ENCODE peak calls at places on chromosomes 3 and 15, in nine cellular contexts. One of them, this sample, is unnamed.

GRCh38 chr3:128458746-128459450 is 7.8 kb downstream of the DNAJB8 start:
- DNase-seq in spleen: no peak
- DNase-seq in iPS DF 6.9: no peak
- DNase-seq in mesendoderm: no peak
- DNase-seq in sigmoid colon: no peak
- DNase-seq in colonic mucosa: no peak
- DNase-seq in fibroblast of lung: no peak
- DNase-seq in stomach: no peak
- DNase-seq in cardiac muscle cell: no peak
- DNase-seq in this sample: no peak

GRCh38 chr15:95032181-95032580 is 800.8 kb downstream of the MCTP2 start:
- DNase-seq in spleen: no peak
- DNase-seq in iPS DF 6.9: no peak
- DNase-seq in mesendoderm: no peak
- DNase-seq in sigmoid colon: no peak
- DNase-seq in colonic mucosa: no peak
- DNase-seq in fibroblast of lung: peak
- DNase-seq in stomach: no peak
- DNase-seq in cardiac muscle cell: no peak
- DNase-seq in this sample: no peak

GRCh38 chr3:46542801-46543201 is 23.3 kb downstream of the LRRC2 start:
- DNase-seq in spleen: no peak
- DNase-seq in iPS DF 6.9: no peak
- DNase-seq in mesendoderm: no peak
- DNase-seq in sigmoid colon: no peak
- DNase-seq in colonic mucosa: no peak
- DNase-seq in fibroblast of lung: peak
- DNase-seq in stomach: no peak
- DNase-seq in cardiac muscle cell: no peak
- DNase-seq in this sample: no peak

GRCh38 chr15:79943820-79944219 is 27.2 kb downstream of the BCL2A1 start:
- DNase-seq in spleen: no peak
- DNase-seq in iPS DF 6.9: no peak
- DNase-seq in mesendoderm: no peak
- DNase-seq in sigmoid colon: no peak
- DNase-seq in colonic mucosa: no peak
- DNase-seq in fibroblast of lung: peak
- DNase-seq in stomach: no peak
- DNase-seq in cardiac muscle cell: peak
- DNase-seq in this sample: peak

GRCh38 chr3:58532794-58533220 is 4.2 kb downstream of the ACOX2 start:
- DNase-seq in spleen: peak
- DNase-seq in iPS DF 6.9: peak
- DNase-seq in mesendoderm: peak
- DNase-seq in sigmoid colon: peak
- DNase-seq in colonic mucosa: peak
- DNase-seq in fibroblast of lung: peak
- DNase-seq in stomach: peak
- DNase-seq in cardiac muscle cell: peak
- DNase-seq in this sample: peak

GRCh38 chr3:135089451-135089850 is 294.4 kb downstream of the EPHB1 start:
- DNase-seq in spleen: no peak
- DNase-seq in iPS DF 6.9: no peak
- DNase-seq in mesendoderm: no peak
- DNase-seq in sigmoid colon: no peak
- DNase-seq in colonic mucosa: no peak
- DNase-seq in fibroblast of lung: no peak
- DNase-seq in stomach: no peak
- DNase-seq in cardiac muscle cell: no peak
- DNase-seq in this sample: no peak

GRCh38 chr3:142586803-142587406 is 8.4 kb upstream of the ATR start:
- DNase-seq in spleen: no peak
- DNase-seq in iPS DF 6.9: peak
- DNase-seq in mesendoderm: peak
- DNase-seq in sigmoid colon: no peak
- DNase-seq in colonic mucosa: peak
- DNase-seq in fibroblast of lung: peak
- DNase-seq in stomach: peak
- DNase-seq in cardiac muscle cell: peak
- DNase-seq in this sample: peak

GRCh38 chr3:132247211-132247610 is 70.0 kb upstream of the ACP3 start:
- DNase-seq in spleen: no peak
- DNase-seq in iPS DF 6.9: no peak
- DNase-seq in mesendoderm: no peak
- DNase-seq in sigmoid colon: no peak
- DNase-seq in colonic mucosa: no peak
- DNase-seq in fibroblast of lung: no peak
- DNase-seq in stomach: no peak
- DNase-seq in cardiac muscle cell: no peak
- DNase-seq in this sample: no peak

GRCh38 chr3:181726351-181727121 is 14.8 kb downstream of the SOX2 start:
- DNase-seq in spleen: no peak
- DNase-seq in iPS DF 6.9: no peak
- DNase-seq in mesendoderm: peak
- DNase-seq in sigmoid colon: no peak
- DNase-seq in colonic mucosa: no peak
- DNase-seq in fibroblast of lung: peak
- DNase-seq in stomach: peak
- DNase-seq in cardiac muscle cell: no peak
- DNase-seq in this sample: no peak

GRCh38 chr3:110881069-110881468 is 190.5 kb upstream of the NECTIN3 start:
- DNase-seq in spleen: no peak
- DNase-seq in iPS DF 6.9: peak
- DNase-seq in mesendoderm: peak
- DNase-seq in sigmoid colon: peak
- DNase-seq in colonic mucosa: peak
- DNase-seq in fibroblast of lung: peak
- DNase-seq in stomach: peak
- DNase-seq in cardiac muscle cell: peak
- DNase-seq in this sample: peak

GRCh38 chr3:122484985-122485384 is 29.8 kb downstream of the KPNA1 start:
- DNase-seq in spleen: no peak
- DNase-seq in iPS DF 6.9: no peak
- DNase-seq in mesendoderm: no peak
- DNase-seq in sigmoid colon: no peak
- DNase-seq in colonic mucosa: no peak
- DNase-seq in fibroblast of lung: peak
- DNase-seq in stomach: peak
- DNase-seq in cardiac muscle cell: peak
- DNase-seq in this sample: peak

GRCh38 chr3:9976736-9977709 is 9.6 kb downstream of the EMC3 start:
- DNase-seq in spleen: no peak
- DNase-seq in iPS DF 6.9: no peak
- DNase-seq in mesendoderm: peak
- DNase-seq in sigmoid colon: peak
- DNase-seq in colonic mucosa: peak
- DNase-seq in fibroblast of lung: peak
- DNase-seq in stomach: peak
- DNase-seq in cardiac muscle cell: peak
- DNase-seq in this sample: peak

GRCh38 chr3:144770813-144771400 is 799.3 kb downstream of the DIPK2A start:
- DNase-seq in spleen: no peak
- DNase-seq in iPS DF 6.9: peak
- DNase-seq in mesendoderm: peak
- DNase-seq in sigmoid colon: no peak
- DNase-seq in colonic mucosa: no peak
- DNase-seq in fibroblast of lung: peak
- DNase-seq in stomach: no peak
- DNase-seq in cardiac muscle cell: peak
- DNase-seq in this sample: peak

GRCh38 chr3:106247902-106248684 is 379.3 kb upstream of the CBLB start:
- DNase-seq in spleen: no peak
- DNase-seq in iPS DF 6.9: no peak
- DNase-seq in mesendoderm: no peak
- DNase-seq in sigmoid colon: no peak
- DNase-seq in colonic mucosa: no peak
- DNase-seq in fibroblast of lung: peak
- DNase-seq in stomach: no peak
- DNase-seq in cardiac muscle cell: no peak
- DNase-seq in this sample: peak

GRCh38 chr3:184015381-184016019 is 2.2 kb downstream of the ABCC5 start:
- DNase-seq in spleen: no peak
- DNase-seq in iPS DF 6.9: no peak
- DNase-seq in mesendoderm: no peak
- DNase-seq in sigmoid colon: no peak
- DNase-seq in colonic mucosa: no peak
- DNase-seq in fibroblast of lung: no peak
- DNase-seq in stomach: peak
- DNase-seq in cardiac muscle cell: no peak
- DNase-seq in this sample: no peak

GRCh38 chr3:123678108-123678511 is 93.3 kb upstream of the HACD2 start:
- DNase-seq in spleen: no peak
- DNase-seq in iPS DF 6.9: no peak
- DNase-seq in mesendoderm: no peak
- DNase-seq in sigmoid colon: no peak
- DNase-seq in colonic mucosa: no peak
- DNase-seq in fibroblast of lung: peak
- DNase-seq in stomach: no peak
- DNase-seq in cardiac muscle cell: peak
- DNase-seq in this sample: peak

GRCh38 chr15:90053685-90054466 is 48.4 kb downstream of the IDH2 start:
- DNase-seq in spleen: no peak
- DNase-seq in iPS DF 6.9: no peak
- DNase-seq in mesendoderm: no peak
- DNase-seq in sigmoid colon: no peak
- DNase-seq in colonic mucosa: no peak
- DNase-seq in fibroblast of lung: no peak
- DNase-seq in stomach: no peak
- DNase-seq in cardiac muscle cell: no peak
- DNase-seq in this sample: no peak
- H3K27ac ChIP-seq in spleen: peak
- H3K27ac ChIP-seq in iPS DF 6.9: no peak
- H3K27ac ChIP-seq in mesendoderm: no peak
- H3K27ac ChIP-seq in sigmoid colon: no peak
- H3K27ac ChIP-seq in colonic mucosa: no peak
- H3K27ac ChIP-seq in fibroblast of lung: no peak
- H3K27ac ChIP-seq in stomach: peak
- H3K27ac ChIP-seq in cardiac muscle cell: no peak
- H3K27ac ChIP-seq in this sample: no peak

GRCh38 chr3:73513260-73513659 is 111.5 kb downstream of the PDZRN3 start:
- DNase-seq in spleen: no peak
- DNase-seq in iPS DF 6.9: no peak
- DNase-seq in mesendoderm: no peak
- DNase-seq in sigmoid colon: no peak
- DNase-seq in colonic mucosa: peak
- DNase-seq in fibroblast of lung: no peak
- DNase-seq in stomach: peak
- DNase-seq in cardiac muscle cell: no peak
- DNase-seq in this sample: no peak
- H3K27ac ChIP-seq in spleen: no peak
- H3K27ac ChIP-seq in iPS DF 6.9: no peak
- H3K27ac ChIP-seq in mesendoderm: no peak
- H3K27ac ChIP-seq in sigmoid colon: peak
- H3K27ac ChIP-seq in colonic mucosa: peak
- H3K27ac ChIP-seq in fibroblast of lung: no peak
- H3K27ac ChIP-seq in stomach: peak
- H3K27ac ChIP-seq in cardiac muscle cell: no peak
- H3K27ac ChIP-seq in this sample: no peak

DNA sequence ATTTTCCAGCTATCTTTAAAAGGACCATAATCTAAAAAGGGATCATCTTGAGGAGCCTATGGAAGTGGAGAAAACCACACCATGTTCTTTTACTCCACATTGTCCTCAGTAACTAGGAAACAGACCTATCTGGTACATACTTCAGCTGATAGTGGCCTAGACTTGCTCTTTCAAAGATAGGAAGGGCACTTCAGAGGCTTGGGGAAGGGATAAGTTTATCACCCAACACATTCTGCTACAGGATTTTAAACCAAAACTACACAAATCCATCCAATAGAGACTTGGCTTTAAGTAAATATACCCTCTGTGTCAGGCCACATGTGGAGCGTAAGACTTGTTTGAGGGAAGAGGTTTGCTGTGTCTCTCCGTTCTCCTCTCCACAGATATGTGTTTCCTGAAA is 35.4 kb downstream of the CP start:
- DNase-seq in spleen: no peak
- DNase-seq in iPS DF 6.9: no peak
- DNase-seq in mesendoderm: peak
- DNase-seq in sigmoid colon: no peak
- DNase-seq in colonic mucosa: no peak
- DNase-seq in fibroblast of lung: no peak
- DNase-seq in stomach: no peak
- DNase-seq in cardiac muscle cell: no peak
- DNase-seq in this sample: no peak
- H3K27ac ChIP-seq in spleen: no peak
- H3K27ac ChIP-seq in iPS DF 6.9: no peak
- H3K27ac ChIP-seq in mesendoderm: no peak
- H3K27ac ChIP-seq in sigmoid colon: no peak
- H3K27ac ChIP-seq in colonic mucosa: no peak
- H3K27ac ChIP-seq in fibroblast of lung: no peak
- H3K27ac ChIP-seq in stomach: no peak
- H3K27ac ChIP-seq in cardiac muscle cell: no peak
- H3K27ac ChIP-seq in this sample: no peak

DNA sequence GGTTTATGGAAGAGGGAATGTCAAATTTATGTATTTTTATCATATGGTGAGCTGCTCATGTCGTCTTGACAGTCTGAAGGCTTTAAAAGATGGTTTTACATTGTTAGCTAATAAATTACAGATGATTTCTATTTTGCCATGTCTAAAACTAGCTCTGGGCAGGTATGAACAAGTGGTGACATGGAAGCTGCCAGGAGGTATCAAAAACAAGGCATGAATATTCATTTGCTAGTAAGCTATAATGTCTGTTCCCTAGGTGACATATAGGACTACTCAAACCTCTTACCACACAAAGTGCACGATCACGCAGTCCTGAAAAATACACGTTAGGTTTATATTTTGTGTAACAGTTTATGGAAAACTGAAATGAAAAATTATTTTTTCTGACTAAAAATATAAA is 34.8 kb downstream of the ST3GAL6 start:
- DNase-seq in spleen: no peak
- DNase-seq in iPS DF 6.9: no peak
- DNase-seq in mesendoderm: no peak
- DNase-seq in sigmoid colon: no peak
- DNase-seq in colonic mucosa: no peak
- DNase-seq in fibroblast of lung: no peak
- DNase-seq in stomach: no peak
- DNase-seq in cardiac muscle cell: no peak
- DNase-seq in this sample: no peak
- H3K27ac ChIP-seq in spleen: no peak
- H3K27ac ChIP-seq in iPS DF 6.9: no peak
- H3K27ac ChIP-seq in mesendoderm: no peak
- H3K27ac ChIP-seq in sigmoid colon: no peak
- H3K27ac ChIP-seq in colonic mucosa: no peak
- H3K27ac ChIP-seq in fibroblast of lung: no peak
- H3K27ac ChIP-seq in stomach: no peak
- H3K27ac ChIP-seq in cardiac muscle cell: peak
- H3K27ac ChIP-seq in this sample: no peak

This sample was measured in GM23248.